ENCODE peak calls at places on chromosomes 5 and 9, in six cellular contexts. V, H, D, M, X and Z are unnamed samples.

GRCh38 chr9:106286249-106286648 is 576.7 kb upstream of the ZNF462 start:
- DNase-seq in X (no peak), D (no peak), H (no peak), M (no peak), V (no peak), Z (peak; percentile 10)

GRCh38 chr5:89735108-89735507 is 674.4 kb downstream of the CETN3 start:
- DNase-seq in V (no peak), H (no peak), D (no peak), M (no peak), X (no peak), Z (no peak)

GRCh38 chr5:41087461-41087860 is 16.3 kb upstream of the MROH2B start:
- DNase-seq in V (no peak), H (no peak), X (no peak), D (no peak), M (no peak), Z (no peak)

GRCh38 chr5:168898261-168898911 is 319.2 kb upstream of the PANK3 start:
- DNase-seq in H (no peak), X (no peak), M (no peak), V (no peak), D (peak; percentile 74), Z (no peak)

GRCh38 chr9:137301086-137301947 is 754 bp downstream of the NRARP start:
- DNase-seq in D (peak; percentile 31), V (no peak), M (peak; percentile 81), H (peak; percentile 59), X (peak; percentile 56), Z (no peak)

GRCh38 chr5:126483156-126483555 is 59.9 kb downstream of the GRAMD2B start:
- DNase-seq in M (no peak), X (no peak), D (no peak), V (no peak), H (no peak), Z (no peak)

GRCh38 chr5:14165375-14166091 is 22.4 kb downstream of the TRIO start:
- DNase-seq in X (no peak), D (no peak), H (no peak), V (no peak), M (no peak), Z (no peak)

GRCh38 chr5:172377856-172378255 is 76.5 kb downstream of the SH3PXD2B start:
- DNase-seq in M (no peak), X (no peak), V (no peak), H (no peak), D (no peak), Z (no peak)